ENCODE peak calls at places on chromosomes 3 and 15, in eight cellular contexts. P, J, D, X, T, H, M and E are unnamed samples.

GRCh38 chr3:155790272-155790918 is 15.7 kb downstream of the C3orf33 start:
- DNase-seq in T (no peak), M (no peak), P (no peak), X (no peak), D (no peak), J (no peak), H (no peak), E (no peak)

GRCh38 chr15:35674873-35675781 is 129.2 kb upstream of the DPH6 start:
- DNase-seq in M (no peak), P (no peak), X (no peak), J (no peak), D (no peak), H (peak; percentile 77), T (peak; percentile 7), E (no peak)

GRCh38 chr3:30286007-30286669 is 320.3 kb upstream of the TGFBR2 start:
- DNase-seq in H (peak; percentile 88), P (peak; percentile 67), M (peak; percentile 58), X (no peak), T (peak; percentile 87), D (peak; percentile 77), J (peak; percentile 79), E (no peak)

GRCh38 chr3:52848617-52849016 is 13.8 kb upstream of the MUSTN1 start:
- DNase-seq in J (no peak), P (no peak), M (no peak), T (no peak), H (peak; percentile 91), D (no peak), X (no peak), E (no peak)

GRCh38 chr3:173411288-173412064 is 13.9 kb downstream of the NLGN1 start:
- DNase-seq in X (peak; percentile 9), M (no peak), P (no peak), D (no peak), T (peak; percentile 15), J (no peak), H (peak; percentile 51), E (no peak)

GRCh38 chr3:60967141-60967540 is 284.1 kb downstream of the FHIT start:
- DNase-seq in P (no peak), X (peak; percentile 82), M (no peak), J (no peak), T (no peak), D (no peak), H (no peak), E (no peak)

GRCh38 chr3:186635532-186635931 is 4.7 kb upstream of the FETUB start:
- DNase-seq in P (no peak), T (no peak), H (no peak), X (no peak), D (no peak), J (no peak), M (no peak), E (no peak)

GRCh38 chr15:70492240-70493177 is 270.8 kb downstream of the UACA start:
- DNase-seq in M (no peak), D (peak; percentile 67), J (peak; percentile 63), P (peak; percentile 89), T (peak; percentile 69), H (peak; percentile 81), X (no peak), E (peak; percentile 73)

GRCh38 chr3:127443581-127444375 is 146.8 kb downstream of the TPRA1 start:
- DNase-seq in X (no peak), T (no peak), J (no peak), D (peak; percentile 17), P (peak; percentile 39), H (no peak), M (no peak), E (no peak)

GRCh38 chr3:107416886-107417285 is 39.6 kb downstream of the CCDC54 start:
- DNase-seq in J (no peak), D (no peak), M (no peak), T (no peak), X (no peak), P (no peak), H (peak; percentile 31), E (no peak)

GRCh38 chr15:47576921-47577474 is 140.3 kb upstream of the SEMA6D start:
- DNase-seq in J (no peak), P (no peak), X (no peak), D (no peak), T (no peak), M (no peak), H (peak; percentile 10), E (no peak)

GRCh38 chr3:62758296-62759066 is 116.7 kb downstream of the CADPS start:
- DNase-seq in H (no peak), D (no peak), T (peak; percentile 7), J (no peak), X (no peak), P (no peak), M (no peak), E (no peak)

GRCh38 chr3:24495334-24495994 is 814 bp upstream of the THRB start:
- DNase-seq in M (peak; percentile 16), H (no peak), J (peak; percentile 74), X (peak; percentile 56), T (peak; percentile 75), D (peak; percentile 70), P (peak; percentile 68), E (no peak)

GRCh38 chr3:106688463-106688862 is 688.8 kb upstream of the CCDC54 start:
- DNase-seq in J (peak; percentile 20), D (no peak), H (peak; percentile 92), X (peak; percentile 47), P (no peak), T (no peak), M (no peak), E (no peak)

GRCh38 chr3:32313723-32314473 is 75.4 kb downstream of the CMTM8 start:
- DNase-seq in H (peak; percentile 3), D (no peak), P (no peak), M (no peak), T (no peak), X (no peak), J (no peak), E (no peak)

GRCh38 chr3:69410301-69410700 is 24.4 kb upstream of the FRMD4B start:
- DNase-seq in X (peak; percentile 48), H (peak; percentile 53), M (peak; percentile 66), P (peak; percentile 85), T (peak; percentile 76), D (peak; percentile 75), J (peak; percentile 72), E (peak; percentile 30)

GRCh38 chr15:42868683-42869082 is 51.9 kb downstream of the TTBK2 start:
- DNase-seq in M (no peak), X (no peak), T (no peak), D (no peak), H (no peak), P (no peak), J (no peak), E (no peak)

GRCh38 chr15:43370310-43370974 is 401 bp downstream of the ZSCAN29 start:
- DNase-seq in J (peak; percentile 20), P (no peak), D (peak; percentile 28), H (peak; percentile 47), X (peak; percentile 27), T (peak; percentile 3), M (no peak), E (peak; percentile 22)

GRCh38 chr15:52710050-52710709 is 31.0 kb upstream of the ATOSA start:
- DNase-seq in J (no peak), H (no peak), P (no peak), D (no peak), X (no peak), M (no peak), T (no peak), E (no peak)

GRCh38 chr3:151431940-151432339 is 28.9 kb downstream of the IGSF10 start:
- DNase-seq in X (no peak), D (no peak), H (peak; percentile 89), M (no peak), P (no peak), J (no peak), T (no peak), E (no peak)

GRCh38 chr3:159069076-159069475 is 267.2 kb downstream of the MFSD1 start:
- DNase-seq in P (no peak), H (no peak), M (no peak), X (no peak), D (no peak), T (no peak), J (no peak), E (no peak)
- TF ChIP-seq POLR2A in P (no peak), H (no peak), M (no peak), X (no peak), D (no peak), T (no peak), J (no peak), E (no peak)

DNA sequence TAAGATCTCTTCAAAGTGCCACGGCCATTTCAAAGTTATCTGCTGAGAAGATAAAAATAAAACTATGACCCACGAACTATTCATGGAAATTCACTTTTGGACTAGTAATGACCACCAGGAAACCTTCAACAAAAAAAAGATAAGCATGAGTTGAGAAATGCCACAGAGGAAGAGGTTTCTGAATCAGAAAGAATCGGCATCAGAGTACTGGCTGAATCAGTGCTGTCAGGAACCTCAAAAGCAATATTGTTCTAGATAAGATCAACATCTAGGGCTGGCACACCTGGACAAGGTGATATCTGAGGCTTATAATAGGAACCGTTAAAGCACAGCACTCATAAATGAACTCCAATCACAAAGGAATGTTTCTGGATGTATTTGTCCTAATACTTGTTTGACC is 72.7 kb downstream of the PEAK1 start:
- DNase-seq in T (no peak), J (peak; percentile 16), H (no peak), M (no peak), P (no peak), X (no peak), D (no peak), E (no peak)
- TF ChIP-seq POLR2A in T (no peak), J (no peak), H (no peak), M (no peak), P (no peak), X (no peak), D (no peak), E (no peak)

DNA sequence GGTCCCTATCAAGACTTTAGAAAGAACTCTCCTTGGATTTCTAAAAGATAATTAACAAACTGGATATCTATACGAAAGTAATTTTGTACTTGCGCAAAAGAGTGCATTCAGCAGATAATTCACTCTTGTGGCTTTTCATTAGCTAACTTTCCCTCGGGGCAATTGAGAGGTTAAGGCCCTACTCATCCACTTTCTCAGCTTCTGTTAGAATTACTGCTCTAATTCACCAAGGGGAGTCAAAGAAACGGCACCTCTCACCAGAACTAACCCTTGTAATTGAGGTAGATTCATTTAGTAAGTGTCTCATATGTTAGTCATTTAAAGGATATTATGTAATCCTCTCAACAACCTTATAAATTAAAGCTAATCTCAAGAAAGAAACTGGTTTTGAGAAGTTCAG is 22.5 kb upstream of the MB21D2 start:
- DNase-seq in P (no peak), X (no peak), H (no peak), M (no peak), T (no peak), J (no peak), D (no peak), E (no peak)
- TF ChIP-seq POLR2A in P (no peak), X (no peak), H (no peak), M (no peak), T (no peak), J (no peak), D (no peak), E (no peak)

GRCh38 chr15:64093627-64094417 is at the start of gene CIAO2A:
- DNase-seq in T (peak; percentile 99), J (peak; percentile 98), H (peak; percentile 98), X (peak; percentile 98), D (peak; percentile 95), M (peak; percentile 87), P (peak; percentile 98), E (peak; percentile 50)
- TF ChIP-seq POLR2A in T (no peak), J (peak; percentile 82), H (peak; percentile 75), X (peak; percentile 76), D (no peak), M (peak; percentile 9), P (peak; percentile 88), E (peak; percentile 22)

GRCh38 chr3:9902372-9903237 is at the start of gene IL17RE:
- DNase-seq in M (no peak), J (no peak), P (peak; percentile 78), X (peak; percentile 41), H (no peak), T (peak; percentile 63), D (peak; percentile 80), E (no peak)
- TF ChIP-seq POLR2A in M (no peak), J (no peak), P (peak; percentile 65), X (peak; percentile 75), H (no peak), T (peak; percentile 28), D (no peak), E (no peak)